ENCODE peak calls at places on chromosome 4, in ten cellular contexts. One of them, this sample, is unnamed.

GRCh38 chr4:180926277-180926676 is 1316.9 kb upstream of the TENM3 start:
- DNase-seq in left kidney: peak; percentile 5
- DNase-seq in astrocyte: no peak
- DNase-seq in T-helper 9 cell: no peak
- DNase-seq in amniotic epithelial cell: no peak
- DNase-seq in GM13977: no peak
- DNase-seq in NCI-H1436: no peak
- DNase-seq in cardiac fibroblast: no peak
- DNase-seq in caudate nucleus: no peak
- DNase-seq in ELF-1: no peak
- DNase-seq in this sample: no peak

GRCh38 chr4:7365472-7366179 is 69.1 kb downstream of the PSAPL1 start:
- DNase-seq in GM13977: no peak
- DNase-seq in astrocyte: no peak
- DNase-seq in ELF-1: no peak
- DNase-seq in cardiac fibroblast: no peak
- DNase-seq in caudate nucleus: peak; percentile 87
- DNase-seq in amniotic epithelial cell: no peak
- DNase-seq in NCI-H1436: no peak
- DNase-seq in left kidney: no peak
- DNase-seq in T-helper 9 cell: no peak
- DNase-seq in this sample: no peak

GRCh38 chr4:125582302-125582701 is 267.5 kb downstream of the FAT4 start:
- DNase-seq in ELF-1: no peak
- DNase-seq in T-helper 9 cell: no peak
- DNase-seq in caudate nucleus: no peak
- DNase-seq in astrocyte: no peak
- DNase-seq in GM13977: no peak
- DNase-seq in amniotic epithelial cell: no peak
- DNase-seq in NCI-H1436: no peak
- DNase-seq in left kidney: no peak
- DNase-seq in cardiac fibroblast: peak; percentile 32
- DNase-seq in this sample: no peak

GRCh38 chr4:16290681-16291420 is 64.6 kb upstream of the TAPT1 start:
- DNase-seq in NCI-H1436: no peak
- DNase-seq in caudate nucleus: no peak
- DNase-seq in ELF-1: no peak
- DNase-seq in amniotic epithelial cell: no peak
- DNase-seq in astrocyte: no peak
- DNase-seq in left kidney: no peak
- DNase-seq in GM13977: no peak
- DNase-seq in cardiac fibroblast: no peak
- DNase-seq in T-helper 9 cell: no peak
- DNase-seq in this sample: no peak

GRCh38 chr4:157810137-157810774 is 362.6 kb downstream of the GASK1B start:
- DNase-seq in amniotic epithelial cell: no peak
- DNase-seq in ELF-1: no peak
- DNase-seq in NCI-H1436: no peak
- DNase-seq in T-helper 9 cell: no peak
- DNase-seq in caudate nucleus: no peak
- DNase-seq in cardiac fibroblast: no peak
- DNase-seq in astrocyte: no peak
- DNase-seq in left kidney: no peak
- DNase-seq in GM13977: no peak
- DNase-seq in this sample: no peak

GRCh38 chr4:141636077-141636770 is at the start of gene IL15:
- DNase-seq in amniotic epithelial cell: peak; percentile 44
- DNase-seq in cardiac fibroblast: peak; percentile 70
- DNase-seq in left kidney: peak; percentile 68
- DNase-seq in GM13977: peak; percentile 82
- DNase-seq in ELF-1: peak; percentile 88
- DNase-seq in NCI-H1436: no peak
- DNase-seq in caudate nucleus: no peak
- DNase-seq in astrocyte: no peak
- DNase-seq in T-helper 9 cell: peak; percentile 59
- DNase-seq in this sample: no peak

GRCh38 chr4:153022233-153022632 is 86.1 kb downstream of the FHDC1 start:
- DNase-seq in NCI-H1436: no peak
- DNase-seq in cardiac fibroblast: no peak
- DNase-seq in T-helper 9 cell: no peak
- DNase-seq in astrocyte: no peak
- DNase-seq in GM13977: no peak
- DNase-seq in caudate nucleus: no peak
- DNase-seq in amniotic epithelial cell: no peak
- DNase-seq in left kidney: no peak
- DNase-seq in ELF-1: no peak
- DNase-seq in this sample: no peak

GRCh38 chr4:151808120-151808529 is 47.3 kb upstream of the GATB start:
- DNase-seq in cardiac fibroblast: no peak
- DNase-seq in NCI-H1436: no peak
- DNase-seq in astrocyte: peak; percentile 49
- DNase-seq in ELF-1: no peak
- DNase-seq in T-helper 9 cell: no peak
- DNase-seq in GM13977: no peak
- DNase-seq in caudate nucleus: no peak
- DNase-seq in left kidney: peak; percentile 41
- DNase-seq in amniotic epithelial cell: no peak
- DNase-seq in this sample: no peak

GRCh38 chr4:149493492-149493891 is 322.2 kb downstream of the IQCM start:
- DNase-seq in cardiac fibroblast: no peak
- DNase-seq in left kidney: peak; percentile 22
- DNase-seq in ELF-1: no peak
- DNase-seq in T-helper 9 cell: no peak
- DNase-seq in GM13977: no peak
- DNase-seq in astrocyte: peak; percentile 45
- DNase-seq in NCI-H1436: peak; percentile 1
- DNase-seq in caudate nucleus: no peak
- DNase-seq in amniotic epithelial cell: peak; percentile 68
- DNase-seq in this sample: no peak

GRCh38 chr4:69032847-69033638 is 63.2 kb upstream of the UGT2B7 start:
- DNase-seq in T-helper 9 cell: no peak
- DNase-seq in amniotic epithelial cell: peak; percentile 85
- DNase-seq in caudate nucleus: no peak
- DNase-seq in left kidney: no peak
- DNase-seq in ELF-1: no peak
- DNase-seq in GM13977: no peak
- DNase-seq in NCI-H1436: no peak
- DNase-seq in cardiac fibroblast: peak; percentile 52
- DNase-seq in astrocyte: no peak
- DNase-seq in this sample: no peak

GRCh38 chr4:39353478-39354177 is 12.5 kb downstream of the RFC1 start:
- DNase-seq in T-helper 9 cell: no peak
- DNase-seq in amniotic epithelial cell: peak; percentile 76
- DNase-seq in GM13977: peak; percentile 70
- DNase-seq in caudate nucleus: no peak
- DNase-seq in cardiac fibroblast: peak; percentile 83
- DNase-seq in astrocyte: peak; percentile 41
- DNase-seq in NCI-H1436: no peak
- DNase-seq in left kidney: peak; percentile 73
- DNase-seq in ELF-1: no peak
- DNase-seq in this sample: peak; percentile 30

GRCh38 chr4:176335421-176335820 is 15.7 kb downstream of the SPCS3 start:
- DNase-seq in T-helper 9 cell: no peak
- DNase-seq in cardiac fibroblast: peak; percentile 46
- DNase-seq in GM13977: no peak
- DNase-seq in left kidney: no peak
- DNase-seq in astrocyte: peak; percentile 52
- DNase-seq in NCI-H1436: no peak
- DNase-seq in amniotic epithelial cell: peak; percentile 56
- DNase-seq in caudate nucleus: no peak
- DNase-seq in ELF-1: no peak
- DNase-seq in this sample: no peak

GRCh38 chr4:39587881-39588280 is 50.8 kb downstream of the SMIM14 start:
- DNase-seq in amniotic epithelial cell: peak; percentile 67
- DNase-seq in GM13977: no peak
- DNase-seq in T-helper 9 cell: no peak
- DNase-seq in cardiac fibroblast: peak; percentile 91
- DNase-seq in astrocyte: peak; percentile 88
- DNase-seq in caudate nucleus: no peak
- DNase-seq in NCI-H1436: no peak
- DNase-seq in ELF-1: no peak
- DNase-seq in left kidney: no peak
- DNase-seq in this sample: no peak

GRCh38 chr4:175456131-175456530 is 355.9 kb downstream of the GPM6A start:
- DNase-seq in caudate nucleus: no peak
- DNase-seq in T-helper 9 cell: no peak
- DNase-seq in ELF-1: no peak
- DNase-seq in GM13977: no peak
- DNase-seq in left kidney: no peak
- DNase-seq in amniotic epithelial cell: peak; percentile 15
- DNase-seq in cardiac fibroblast: peak; percentile 36
- DNase-seq in astrocyte: no peak
- DNase-seq in NCI-H1436: no peak
- DNase-seq in this sample: no peak

GRCh38 chr4:142549248-142549647 is 296.9 kb downstream of the INPP4B start:
- DNase-seq in GM13977: no peak
- DNase-seq in left kidney: no peak
- DNase-seq in cardiac fibroblast: no peak
- DNase-seq in astrocyte: no peak
- DNase-seq in ELF-1: no peak
- DNase-seq in NCI-H1436: no peak
- DNase-seq in amniotic epithelial cell: no peak
- DNase-seq in caudate nucleus: no peak
- DNase-seq in T-helper 9 cell: no peak
- DNase-seq in this sample: no peak

GRCh38 chr4:119394826-119395225 is 72.9 kb upstream of the FABP2 start:
- DNase-seq in NCI-H1436: no peak
- DNase-seq in left kidney: no peak
- DNase-seq in ELF-1: peak; percentile 72
- DNase-seq in T-helper 9 cell: no peak
- DNase-seq in cardiac fibroblast: no peak
- DNase-seq in caudate nucleus: no peak
- DNase-seq in amniotic epithelial cell: no peak
- DNase-seq in GM13977: no peak
- DNase-seq in astrocyte: no peak
- DNase-seq in this sample: no peak

GRCh38 chr4:16289872-16290554 is 63.7 kb upstream of the TAPT1 start:
- DNase-seq in ELF-1: no peak
- DNase-seq in cardiac fibroblast: peak; percentile 65
- DNase-seq in NCI-H1436: no peak
- DNase-seq in amniotic epithelial cell: peak; percentile 32
- DNase-seq in GM13977: peak; percentile 54
- DNase-seq in caudate nucleus: no peak
- DNase-seq in T-helper 9 cell: no peak
- DNase-seq in left kidney: peak; percentile 75
- DNase-seq in astrocyte: peak; percentile 8
- DNase-seq in this sample: peak; percentile 39

GRCh38 chr4:80913381-80913780 is 117.1 kb upstream of the BMP3 start:
- DNase-seq in amniotic epithelial cell: no peak
- DNase-seq in astrocyte: no peak
- DNase-seq in ELF-1: no peak
- DNase-seq in caudate nucleus: no peak
- DNase-seq in cardiac fibroblast: no peak
- DNase-seq in NCI-H1436: no peak
- DNase-seq in GM13977: no peak
- DNase-seq in left kidney: no peak
- DNase-seq in T-helper 9 cell: no peak
- DNase-seq in this sample: peak; percentile 32

GRCh38 chr4:119210760-119211159 is 1.8 kb upstream of the USP53 start:
- DNase-seq in T-helper 9 cell: no peak
- DNase-seq in GM13977: no peak
- DNase-seq in amniotic epithelial cell: peak; percentile 79
- DNase-seq in astrocyte: no peak
- DNase-seq in left kidney: no peak
- DNase-seq in ELF-1: no peak
- DNase-seq in caudate nucleus: no peak
- DNase-seq in cardiac fibroblast: peak; percentile 69
- DNase-seq in NCI-H1436: no peak
- DNase-seq in this sample: peak; percentile 8

GRCh38 chr4:127881565-127881869 is 824 bp downstream of the PLK4 start:
- DNase-seq in GM13977: no peak
- DNase-seq in cardiac fibroblast: no peak
- DNase-seq in ELF-1: no peak
- DNase-seq in amniotic epithelial cell: peak; percentile 70
- DNase-seq in NCI-H1436: no peak
- DNase-seq in astrocyte: no peak
- DNase-seq in left kidney: no peak
- DNase-seq in caudate nucleus: no peak
- DNase-seq in T-helper 9 cell: no peak
- DNase-seq in this sample: no peak

GRCh38 chr4:47590325-47590724 is 105.2 kb downstream of the ATP10D start:
- DNase-seq in GM13977: no peak
- DNase-seq in T-helper 9 cell: no peak
- DNase-seq in cardiac fibroblast: no peak
- DNase-seq in amniotic epithelial cell: no peak
- DNase-seq in caudate nucleus: no peak
- DNase-seq in left kidney: no peak
- DNase-seq in NCI-H1436: no peak
- DNase-seq in ELF-1: no peak
- DNase-seq in astrocyte: no peak
- DNase-seq in this sample: no peak

GRCh38 chr4:21790437-21791029 is 158.0 kb downstream of the KCNIP4 start:
- DNase-seq in amniotic epithelial cell: peak; percentile 60
- DNase-seq in left kidney: peak; percentile 33
- DNase-seq in T-helper 9 cell: no peak
- DNase-seq in cardiac fibroblast: peak; percentile 80
- DNase-seq in caudate nucleus: no peak
- DNase-seq in NCI-H1436: no peak
- DNase-seq in ELF-1: no peak
- DNase-seq in GM13977: peak; percentile 4
- DNase-seq in astrocyte: peak; percentile 16
- DNase-seq in this sample: peak; percentile 48